ENCODE peak calls at places on chromosomes 1 and 21, in six cellular contexts. Z is NCI-H460; L is fibroblast of lung; K is fibroblast of the conjunctiva; U is Caki2; X is activated gamma-delta T cell treated with anti-CD3 and anti-CD28 coated beads, Interleukin-2, amount 50 U/mL, for 16 hours. H is an unnamed sample.

GRCh38 chr1:165352442-165353293 is 3.8 kb downstream of the LMX1A start:
- DNase-seq in Z (no peak), X (no peak), U (no peak), L (no peak), K (no peak), H (no peak)

GRCh38 chr1:65525297-65526048 is 105.0 kb downstream of the LEPR start:
- DNase-seq in L (no peak), Z (no peak), U (no peak), X (no peak), K (no peak), H (peak; percentile 50)

GRCh38 chr1:218377143-218377660 is 32.1 kb downstream of the TGFB2 start:
- DNase-seq in X (peak; percentile 40), Z (peak; percentile 95), L (peak; percentile 99), K (peak; percentile 86), U (peak; percentile 96), H (peak; percentile 96)

GRCh38 chr1:210565316-210565715 is 236.6 kb downstream of the HHAT start:
- DNase-seq in L (no peak), X (no peak), U (no peak), K (no peak), Z (no peak), H (peak; percentile 5)

GRCh38 chr1:233695901-233696300 is 82.0 kb downstream of the KCNK1 start:
- DNase-seq in X (no peak), K (no peak), Z (no peak), L (no peak), U (no peak), H (no peak)

GRCh38 chr1:35047188-35047858 is 15.6 kb upstream of the ZMYM6 start:
- DNase-seq in Z (no peak), K (peak; percentile 14), X (no peak), L (peak; percentile 98), U (peak; percentile 38), H (peak; percentile 89)

GRCh38 chr1:173506437-173506836 is 29.3 kb downstream of the PRDX6 start:
- DNase-seq in Z (peak; percentile 44), L (no peak), U (peak; percentile 45), K (no peak), X (no peak), H (no peak)

GRCh38 chr1:226268421-226269124 is 40.4 kb downstream of the LIN9 start:
- DNase-seq in K (no peak), Z (no peak), X (no peak), L (peak; percentile 60), U (peak; percentile 16), H (peak; percentile 75)

GRCh38 chr1:2044510-2045319 is 5.5 kb upstream of the PRKCZ start:
- DNase-seq in X (peak; percentile 72), K (no peak), L (peak; percentile 18), U (peak; percentile 60), Z (peak; percentile 44), H (peak; percentile 77)

GRCh38 chr1:40784141-40784770 is 669 bp downstream of the KCNQ4 start:
- DNase-seq in U (no peak), L (no peak), K (no peak), Z (no peak), X (no peak), H (peak; percentile 25)

GRCh38 chr1:28501925-28502324 is 3.9 kb upstream of the RCC1 start:
- DNase-seq in Z (no peak), X (no peak), K (no peak), U (no peak), L (no peak), H (no peak)

GRCh38 chr21:41827951-41828883 is 50.9 kb downstream of the PRDM15 start:
- DNase-seq in L (no peak), U (no peak), X (no peak), K (no peak), Z (no peak), H (no peak)

GRCh38 chr21:27035791-27036190 is 68.9 kb upstream of the ADAMTS5 start:
- DNase-seq in U (no peak), X (no peak), K (no peak), Z (no peak), L (no peak), H (no peak)

GRCh38 chr1:180563013-180563827 is 4.5 kb downstream of the OVAAL start:
- DNase-seq in X (no peak), Z (peak; percentile 53), L (peak; percentile 76), U (peak; percentile 23), K (no peak), H (peak; percentile 39)

GRCh38 chr1:30186586-30186985 is 536.8 kb downstream of the MATN1 start:
- DNase-seq in K (no peak), U (no peak), Z (no peak), L (no peak), X (no peak), H (no peak)

GRCh38 chr21:40511976-40512375 is 335.0 kb downstream of the DSCAM start:
- DNase-seq in X (no peak), U (peak; percentile 15), L (peak; percentile 50), Z (peak; percentile 43), K (no peak), H (no peak)

GRCh38 chr1:223513309-223513708 is 120.1 kb downstream of the CCDC185 start:
- DNase-seq in K (no peak), X (no peak), U (no peak), Z (no peak), L (no peak), H (no peak)

GRCh38 chr1:112673589-112674439 is 645 bp upstream of the MOV10 start:
- DNase-seq in K (peak; percentile 58), X (no peak), L (peak; percentile 65), U (peak; percentile 45), Z (peak; percentile 14), H (peak; percentile 87)

GRCh38 chr1:3023994-3024393 is 2.7 kb downstream of the ACTRT2 start:
- DNase-seq in X (no peak), U (no peak), L (no peak), K (no peak), Z (no peak), H (no peak)

GRCh38 chr1:74652711-74653131 is 20.9 kb downstream of the ERICH3 start:
- DNase-seq in K (no peak), U (peak; percentile 87), X (no peak), L (peak; percentile 99), Z (no peak), H (peak; percentile 11)

GRCh38 chr1:8218351-8219092 is 99.4 kb upstream of the SLC45A1 start:
- DNase-seq in X (no peak), Z (no peak), K (no peak), U (no peak), L (peak; percentile 75), H (peak; percentile 76)

GRCh38 chr1:165647517-165647916 is 16.5 kb downstream of the MGST3 start:
- DNase-seq in U (no peak), Z (no peak), L (no peak), X (no peak), K (no peak), H (no peak)

GRCh38 chr1:8409107-8409506 is 91.2 kb downstream of the SLC45A1 start:
- DNase-seq in Z (peak; percentile 8), K (peak; percentile 58), U (peak; percentile 67), X (no peak), L (peak; percentile 69), H (peak; percentile 74)

GRCh38 chr1:77874804-77875445 is 13.5 kb upstream of the NEXN start:
- DNase-seq in X (no peak), Z (no peak), U (peak; percentile 58), L (peak; percentile 63), K (no peak), H (peak; percentile 71)

GRCh38 chr1:30040081-30041019 is 683.0 kb downstream of the MATN1 start:
- DNase-seq in L (no peak), U (no peak), K (no peak), X (no peak), Z (no peak), H (no peak)

H was measured in foreskin fibroblast.